ENCODE peak calls at places on chromosomes 1 and 21, in eight cellular contexts. H is EH, G is NCI-H2029, N is NCI-H1694 treated with DMSO at 0.1 percent for 48 hours, E is A549, B is epithelial cell of esophagus, M is HTR-8/SVneo, W is GM04504. R is an unnamed sample.

GRCh38 chr1:224287714-224288113 is 42.3 kb downstream of the NVL start:
- DNase-seq in W (no peak), H (no peak), G (no peak), M (no peak), N (no peak), E (no peak), B (no peak), R (peak; percentile 73)

GRCh38 chr1:179588425-179589024 is 3.1 kb upstream of the TDRD5 start:
- DNase-seq in G (no peak), N (no peak), E (no peak), W (no peak), B (no peak), H (no peak), M (no peak), R (no peak)

GRCh38 chr1:109805486-109806180 is 41.9 kb upstream of the EPS8L3 start:
- DNase-seq in H (peak; percentile 56), E (no peak), M (no peak), N (no peak), G (peak; percentile 26), W (no peak), B (no peak), R (no peak)

GRCh38 chr1:29945426-29945825 is 709.1 kb downstream of the PTPRU start:
- DNase-seq in E (no peak), N (no peak), G (no peak), W (no peak), H (peak; percentile 1), M (no peak), B (no peak), R (no peak)

GRCh38 chr21:35284199-35284598 is 235.1 kb upstream of the RUNX1 start:
- DNase-seq in M (no peak), H (no peak), W (no peak), B (no peak), E (no peak), G (no peak), N (no peak), R (no peak)

GRCh38 chr1:172266528-172267174 is 153.8 kb upstream of the C1orf105 start:
- DNase-seq in N (no peak), W (no peak), B (peak; percentile 25), H (no peak), M (no peak), E (no peak), G (no peak), R (no peak)

GRCh38 chr1:207826557-207827487 is 75.0 kb downstream of the CD46 start:
- DNase-seq in N (no peak), B (no peak), E (peak; percentile 40), W (no peak), M (no peak), G (peak; percentile 52), H (peak; percentile 74), R (no peak)

GRCh38 chr1:51990478-51990965 is at the start of gene RAB3B:
- DNase-seq in B (peak; percentile 73), M (peak; percentile 84), G (peak; percentile 86), H (peak; percentile 78), W (peak; percentile 36), E (peak; percentile 70), N (no peak), R (peak; percentile 94)

GRCh38 chr1:91872560-91873081 is 13.3 kb downstream of the TGFBR3 start:
- DNase-seq in E (no peak), H (no peak), W (no peak), M (no peak), B (peak; percentile 73), G (no peak), N (no peak), R (no peak)

GRCh38 chr1:21932127-21932526 is 5.0 kb downstream of the HSPG2 start:
- DNase-seq in N (no peak), H (peak; percentile 80), W (peak; percentile 88), M (no peak), G (no peak), B (peak; percentile 75), E (no peak), R (no peak)

GRCh38 chr1:150072959-150073358 is 5.4 kb downstream of the VPS45 start:
- DNase-seq in M (peak; percentile 21), H (peak; percentile 41), B (peak; percentile 19), N (peak; percentile 74), G (no peak), E (peak; percentile 16), W (no peak), R (no peak)

GRCh38 chr1:198465201-198466144 is 75.0 kb downstream of the ATP6V1G3 start:
- DNase-seq in G (no peak), N (peak; percentile 66), E (peak; percentile 20), W (peak; percentile 65), M (peak; percentile 32), H (peak; percentile 82), B (peak; percentile 73), R (peak; percentile 40)

GRCh38 chr1:227315500-227316346 is 2.6 kb downstream of the CDC42BPA start:
- DNase-seq in M (peak; percentile 41), N (no peak), G (no peak), H (peak; percentile 77), B (peak; percentile 67), W (no peak), E (peak; percentile 39), R (no peak)

GRCh38 chr1:32924881-32925344 is 23.7 kb upstream of the TMEM54 start:
- DNase-seq in W (no peak), H (no peak), B (no peak), M (no peak), N (no peak), E (no peak), G (no peak), R (no peak)

GRCh38 chr1:41366428-41367101 is 5.3 kb downstream of the FOXO6 start:
- DNase-seq in H (no peak), M (no peak), B (no peak), G (peak; percentile 96), N (peak; percentile 62), E (no peak), W (no peak), R (no peak)

GRCh38 chr1:15850450-15851079 is 3.1 kb downstream of the SPEN start:
- DNase-seq in M (no peak), B (peak; percentile 22), G (no peak), N (no peak), W (no peak), H (no peak), E (no peak), R (no peak)

GRCh38 chr1:98104285-98104684 is 183.5 kb upstream of the DPYD start:
- DNase-seq in N (peak; percentile 94), E (no peak), H (peak; percentile 78), M (no peak), B (no peak), W (peak; percentile 86), G (no peak), R (no peak)

GRCh38 chr1:244209955-244210354 is 158.9 kb downstream of the ZBTB18 start:
- DNase-seq in G (no peak), E (no peak), H (no peak), W (no peak), M (no peak), N (no peak), B (no peak), R (no peak)

GRCh38 chr1:199083680-199084079 is 444.8 kb downstream of the PTPRC start:
- DNase-seq in G (no peak), H (peak; percentile 64), N (no peak), M (no peak), B (no peak), W (peak; percentile 10), E (no peak), R (no peak)

GRCh38 chr1:29811727-29812396 is 575.5 kb downstream of the PTPRU start:
- DNase-seq in W (no peak), B (no peak), E (no peak), M (no peak), H (no peak), G (no peak), N (no peak), R (no peak)

GRCh38 chr1:202274611-202275010 is 67.1 kb downstream of the UBE2T start:
- DNase-seq in N (no peak), M (no peak), H (peak; percentile 60), G (no peak), W (no peak), B (peak; percentile 43), E (peak; percentile 50), R (no peak)

GRCh38 chr21:46357335-46357604 is 33.3 kb downstream of the PCNT start:
- DNase-seq in M (no peak), B (no peak), H (no peak), E (no peak), G (no peak), W (no peak), N (no peak), R (no peak)

GRCh38 chr1:115239148-115239820 is 98.8 kb downstream of the NGF start:
- DNase-seq in N (no peak), G (no peak), W (peak; percentile 78), B (peak; percentile 27), M (no peak), E (no peak), H (peak; percentile 100), R (no peak)